ENCODE peak calls at places on chromosomes 16 and 17, in five cellular contexts. H, A, C, L and S are unnamed samples.

GRCh38 chr17:44071772-44072171 is 1.2 kb downstream of the G6PC3 start:
- DNase-seq in H (no peak), A (no peak), C (no peak), L (no peak), S (no peak)

GRCh38 chr16:10895053-10895946 is 18.3 kb downstream of the CIITA start:
- DNase-seq in H (no peak), A (peak), C (peak), L (peak), S (peak)

GRCh38 chr16:87203060-87203656 is 114.0 kb downstream of the C16orf95 start:
- DNase-seq in H (no peak), A (peak), C (peak), L (peak), S (peak)

GRCh38 chr16:89133457-89134127 is 38.0 kb upstream of the CDH15 start:
- DNase-seq in H (no peak), A (no peak), C (no peak), L (no peak), S (peak)

GRCh38 chr16:4463522-4464163 is 10.8 kb downstream of the NMRAL1 start:
- DNase-seq in H (no peak), A (no peak), C (no peak), L (no peak), S (no peak)

GRCh38 chr16:14309906-14310305 is 238.8 kb downstream of the MRTFB start:
- DNase-seq in H (no peak), A (no peak), C (no peak), L (no peak), S (no peak)

GRCh38 chr17:50347087-50347893 is 1.4 kb downstream of the XYLT2 start:
- DNase-seq in H (no peak), A (no peak), C (no peak), L (no peak), S (peak)

GRCh38 chr17:81335388-81336157 is 40.5 kb upstream of the SLC38A10 start:
- DNase-seq in H (no peak), A (no peak), C (no peak), L (no peak), S (no peak)

GRCh38 chr16:70250748-70251650 is 741 bp downstream of the EXOSC6 start:
- DNase-seq in H (no peak), A (peak), C (no peak), L (no peak), S (peak)

GRCh38 chr17:8900207-8900606 is 32.7 kb upstream of the PIK3R6 start:
- DNase-seq in H (no peak), A (no peak), C (no peak), L (no peak), S (no peak)

GRCh38 chr17:34765291-34765690 is 185.9 kb downstream of the TMEM132E start:
- DNase-seq in H (no peak), A (no peak), C (no peak), L (no peak), S (no peak)

GRCh38 chr17:69434164-69434579 is 19.7 kb downstream of the MAP2K6 start:
- DNase-seq in H (no peak), A (no peak), C (no peak), L (no peak), S (no peak)

GRCh38 chr16:86611517-86611840 is 33.1 kb downstream of the FOXL1 start:
- DNase-seq in H (no peak), A (no peak), C (no peak), L (no peak), S (no peak)

GRCh38 chr17:41498276-41498675 is 7.1 kb downstream of the KRT13 start:
- DNase-seq in H (no peak), A (no peak), C (no peak), L (no peak), S (no peak)

GRCh38 chr17:78766743-78767294 is 15.3 kb downstream of the CYTH1 start:
- DNase-seq in H (no peak), A (no peak), C (no peak), L (no peak), S (no peak)

GRCh38 chr17:72816406-72816805 is 276.1 kb downstream of the SLC39A11 start:
- DNase-seq in H (no peak), A (no peak), C (no peak), L (no peak), S (no peak)

GRCh38 chr16:569445-570254 is at the start of gene PIGQ:
- DNase-seq in H (no peak), A (peak), C (no peak), L (peak), S (peak)

GRCh38 chr16:68737730-68738590 is 868 bp downstream of the CDH1 start:
- DNase-seq in H (no peak), A (no peak), C (no peak), L (no peak), S (peak)

GRCh38 chr16:72530434-72530833 is 358.5 kb upstream of the PMFBP1 start:
- DNase-seq in H (no peak), A (no peak), C (no peak), L (no peak), S (no peak)
- TF ChIP-seq CREB1 in H (no peak), A (no peak), C (no peak), L (no peak), S (no peak)

GRCh38 chr16:8178271-8178670 is 412.0 kb downstream of the TMEM114 start:
- DNase-seq in H (no peak), A (no peak), C (no peak), L (no peak), S (no peak)

GRCh38 chr16:8168016-8168415 is 422.3 kb downstream of the TMEM114 start:
- DNase-seq in H (no peak), A (no peak), C (no peak), L (no peak), S (no peak)

GRCh38 chr16:8167436-8167835 is 422.9 kb downstream of the TMEM114 start:
- DNase-seq in H (no peak), A (no peak), C (no peak), L (no peak), S (no peak)

GRCh38 chr16:8173111-8173644 is 417.1 kb downstream of the TMEM114 start:
- DNase-seq in H (peak), A (peak), C (peak), L (peak), S (peak)
- TF ChIP-seq ATF2 in H (no peak), A (peak), C (no peak), L (no peak), S (no peak)

DNA sequence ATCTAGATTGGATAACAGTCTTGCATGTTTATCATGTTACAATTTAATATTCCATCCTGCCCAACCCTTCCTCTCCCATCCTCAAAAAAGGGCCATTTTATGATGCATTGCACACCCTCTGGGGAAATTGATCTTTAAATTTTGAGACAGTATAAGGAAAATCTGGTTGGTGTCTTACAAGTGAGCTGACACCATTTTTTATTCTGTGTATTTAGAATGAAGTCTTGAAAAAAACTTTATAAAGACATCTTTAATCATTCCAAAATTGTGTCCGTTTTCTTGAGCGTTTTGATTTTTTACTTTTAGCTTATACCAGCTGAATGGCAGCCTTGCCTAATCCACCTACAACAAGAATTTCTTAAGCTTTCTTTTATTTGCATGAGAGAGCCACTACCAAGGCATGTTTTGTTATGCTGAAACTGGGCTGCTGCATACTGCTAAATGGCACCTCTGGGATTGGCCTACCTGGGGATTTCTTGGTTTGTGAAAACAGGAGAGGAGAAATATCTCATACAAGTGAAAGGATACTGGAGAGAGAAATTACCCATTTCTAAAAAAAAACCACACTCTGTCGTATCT is 52.3 kb downstream of the TUBD1 start:
- DNase-seq in H (no peak), A (no peak), C (no peak), L (no peak), S (peak)
- TF ChIP-seq CREB1 in H (peak), A (peak), C (no peak), L (no peak), S (no peak)

GRCh38 chr17:33511670-33512069 is 218.6 kb upstream of the ASIC2 start:
- DNase-seq in H (no peak), A (no peak), C (no peak), L (no peak), S (no peak)

GRCh38 chr17:33504571-33504970 is 211.5 kb upstream of the ASIC2 start:
- DNase-seq in H (no peak), A (no peak), C (no peak), L (no peak), S (no peak)

GRCh38 chr17:33508215-33508614 is 215.1 kb upstream of the ASIC2 start:
- DNase-seq in H (no peak), A (no peak), C (no peak), L (peak), S (no peak)

GRCh38 chr17:33509331-33509730 is 216.2 kb upstream of the ASIC2 start:
- DNase-seq in H (no peak), A (no peak), C (no peak), L (no peak), S (no peak)

GRCh38 chr17:33506889-33507650 is 214.0 kb upstream of the ASIC2 start:
- DNase-seq in H (no peak), A (no peak), C (no peak), L (peak), S (no peak)
- TF ChIP-seq ATF2 in H (no peak), A (no peak), C (no peak), L (no peak), S (no peak)

GRCh38 chr17:66469088-66469442 is 166.7 kb downstream of the PRKCA start:
- DNase-seq in H (no peak), A (peak), C (no peak), L (no peak), S (no peak)
- TF ChIP-seq CREB1 in H (no peak), A (no peak), C (no peak), L (no peak), S (no peak)